ENCODE peak calls at places on chromosomes 13 and 19, in four cellular contexts. F is adrenal gland, G is GM23338, I is heart left ventricle. X is an unnamed sample.

GRCh38 chr19:34131100-34131499 is 41.2 kb upstream of the LSM14A start:
- DNase-seq in F (no peak), I (no peak), G (no peak), X (no peak)

GRCh38 chr13:57633141-57633949 is 1.8 kb downstream of the PCDH17 start:
- DNase-seq in F (peak; percentile 26), I (peak; percentile 85), G (peak; percentile 88), X (no peak)

GRCh38 chr19:6276447-6276846 is 3.3 kb downstream of the MLLT1 start:
- DNase-seq in I (peak; percentile 80), G (no peak), F (peak; percentile 62), X (peak; percentile 53)

GRCh38 chr13:23279321-23279720 is 98.5 kb downstream of the SGCG start:
- DNase-seq in I (no peak), G (no peak), F (no peak), X (no peak)

GRCh38 chr13:43170497-43170896 is 147.1 kb downstream of the DNAJC15 start:
- DNase-seq in F (no peak), I (no peak), G (peak; percentile 27), X (no peak)

GRCh38 chr13:89822467-89822866 is 1525.0 kb upstream of the MIR17HG start:
- DNase-seq in I (no peak), G (no peak), F (no peak), X (no peak)

GRCh38 chr13:71316964-71317363 is 550.0 kb downstream of the DACH1 start:
- DNase-seq in I (no peak), G (no peak), F (no peak), X (no peak)

GRCh38 chr19:19428746-19429145 is 23.3 kb downstream of the GATAD2A start:
- DNase-seq in I (no peak), G (no peak), F (no peak), X (no peak)

GRCh38 chr19:14473915-14474578 is 1.1 kb downstream of the PTGER1 start:
- DNase-seq in I (peak; percentile 75), G (peak; percentile 71), F (peak; percentile 61), X (peak; percentile 58)

GRCh38 chr13:98504371-98504963 is 72.4 kb downstream of the STK24 start:
- DNase-seq in G (no peak), F (no peak), I (no peak), X (no peak)

GRCh38 chr13:28356506-28357064 is 138.3 kb downstream of the FLT1 start:
- DNase-seq in I (no peak), G (no peak), F (no peak), X (no peak)

GRCh38 chr13:28357846-28358496 is 137.0 kb downstream of the FLT1 start:
- DNase-seq in G (no peak), I (no peak), F (no peak), X (no peak)

GRCh38 chr13:28357247-28357825 is 137.6 kb downstream of the FLT1 start:
- DNase-seq in F (no peak), I (no peak), G (no peak), X (no peak)

GRCh38 chr13:28355822-28356371 is 139.0 kb downstream of the FLT1 start:
- DNase-seq in G (no peak), I (no peak), F (no peak), X (no peak)

GRCh38 chr13:28358673-28359072 is 136.3 kb downstream of the FLT1 start:
- DNase-seq in F (no peak), G (no peak), I (no peak), X (no peak)
- H3K4me1 ChIP-seq in F (no peaks in the 10 kb centered on the region), G (peaks cover 31% of the 10 kb centered on the region), I (peaks cover 15% of the 10 kb centered on the region), X (no peaks in the 10 kb centered on the region)

GRCh38 chr13:113862766-113863510 is 938 bp downstream of the GAS6 start:
- DNase-seq in G (peak; percentile 78), I (peak; percentile 78), F (no peak), X (peak; percentile 62)

GRCh38 chr13:113863511-113864302 is at the start of gene GAS6:
- DNase-seq in I (peak; percentile 87), F (peak; percentile 52), G (peak; percentile 48), X (peak; percentile 83)

GRCh38 chr13:113860579-113861432 is 3.1 kb downstream of the GAS6 start:
- DNase-seq in F (no peak), G (peak; percentile 87), I (peak; percentile 58), X (peak; percentile 90)

GRCh38 chr13:113861433-113862030 is 2.3 kb downstream of the GAS6 start:
- DNase-seq in I (peak; percentile 65), F (no peak), G (no peak), X (peak; percentile 43)

GRCh38 chr13:113862191-113862765 is 1.6 kb downstream of the GAS6 start:
- DNase-seq in I (peak; percentile 61), G (no peak), F (no peak), X (peak; percentile 43)
- H3K4me1 ChIP-seq in I (peaks cover 35% of the 10 kb centered on the region), G (peaks cover 37% of the 10 kb centered on the region), F (peaks cover 6% of the 10 kb centered on the region), X (peaks cover 25% of the 10 kb centered on the region)

DNA sequence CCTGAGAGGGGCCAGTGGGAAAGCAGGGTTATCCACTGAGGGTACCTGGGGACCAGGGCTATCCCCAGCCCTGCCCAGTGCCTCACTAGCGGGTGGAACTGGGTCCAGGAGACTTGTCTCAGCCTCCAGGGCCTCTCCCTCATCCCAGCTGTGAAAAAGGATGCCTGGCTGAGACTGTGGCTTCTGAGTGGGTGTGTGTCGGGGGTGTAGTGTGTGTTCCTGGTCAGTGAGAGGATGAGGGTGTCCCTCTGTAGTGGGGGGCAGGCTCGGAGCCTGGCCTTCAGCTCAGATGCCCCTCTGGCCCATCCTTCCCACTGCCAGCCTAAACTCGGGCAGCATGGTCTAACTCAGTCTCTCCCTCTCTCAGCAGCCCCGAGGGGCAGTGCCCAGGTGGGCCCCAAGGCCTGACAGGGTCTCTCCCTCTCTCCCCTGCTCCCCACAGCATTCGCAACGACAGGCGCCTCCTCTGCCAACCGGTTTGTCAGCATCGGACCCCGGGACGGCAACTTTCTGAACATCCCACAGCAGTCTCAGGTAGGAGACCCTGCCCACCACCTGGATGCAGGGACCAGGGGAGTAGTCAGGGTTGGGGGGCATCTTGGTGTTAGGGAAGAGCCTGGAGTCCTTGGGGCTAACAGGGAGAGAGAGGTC is 12.7 kb downstream of the LYL1 start:
- DNase-seq in I (no peak), G (no peak), F (no peak), X (no peak)
- H3K4me1 ChIP-seq in I (peaks cover 48% of the 10 kb centered on the region), G (peaks cover 31% of the 10 kb centered on the region), F (no peaks in the 10 kb centered on the region), X (peaks cover 10% of the 10 kb centered on the region)

GRCh38 chr19:8366961-8367326 is 3.0 kb downstream of the ANGPTL4 start:
- DNase-seq in F (peak; percentile 53), I (no peak), G (no peak), X (no peak)

GRCh38 chr19:8367327-8368001 is 3.5 kb downstream of the ANGPTL4 start:
- DNase-seq in I (peak; percentile 95), G (peak; percentile 84), F (peak; percentile 92), X (peak; percentile 79)

GRCh38 chr19:8368136-8368535 is 4.2 kb downstream of the ANGPTL4 start:
- DNase-seq in F (no peak), G (no peak), I (no peak), X (no peak)

GRCh38 chr19:8363803-8364771 is at the start of gene ANGPTL4:
- DNase-seq in I (peak; percentile 84), G (peak; percentile 84), F (peak; percentile 65), X (peak; percentile 81)

GRCh38 chr19:8366121-8366581 is 2.2 kb downstream of the ANGPTL4 start:
- DNase-seq in I (no peak), G (no peak), F (no peak), X (no peak)
- H3K4me1 ChIP-seq in I (peaks cover 37% of the 10 kb centered on the region), G (peaks cover 6% of the 10 kb centered on the region), F (peaks cover 45% of the 10 kb centered on the region), X (peaks cover 17% of the 10 kb centered on the region)

GRCh38 chr19:38706792-38707511 is 37.3 kb downstream of the CAPN12 start:
- DNase-seq in F (no peak), G (peak; percentile 41), I (no peak), X (no peak)
- H3K4me1 ChIP-seq in F (peaks cover 42% of the 10 kb centered on the region), G (no peaks in the 10 kb centered on the region), I (peaks cover 75% of the 10 kb centered on the region), X (no peaks in the 10 kb centered on the region)

GRCh38 chr19:42239544-42240220 is 2.7 kb downstream of the GSK3A start:
- DNase-seq in I (no peak), G (no peak), F (no peak), X (no peak)

GRCh38 chr19:42241279-42241678 is 1.1 kb downstream of the GSK3A start:
- DNase-seq in G (no peak), I (no peak), F (no peak), X (no peak)

GRCh38 chr19:42244452-42245220 is 2.2 kb upstream of the GSK3A start:
- DNase-seq in F (peak; percentile 94), I (peak; percentile 95), G (peak; percentile 97), X (peak; percentile 95)

GRCh38 chr19:42242512-42243409 is at the start of gene GSK3A:
- DNase-seq in I (peak; percentile 98), F (peak; percentile 99), G (peak; percentile 99), X (peak; percentile 99)

GRCh38 chr19:42242071-42242511 is 311 bp downstream of the GSK3A start:
- DNase-seq in F (peak; percentile 47), I (no peak), G (no peak), X (peak; percentile 38)
- H3K4me1 ChIP-seq in F (peaks cover 23% of the 10 kb centered on the region), I (peaks cover 34% of the 10 kb centered on the region), G (peaks cover 30% of the 10 kb centered on the region), X (peaks cover 12% of the 10 kb centered on the region)

GRCh38 chr13:46595136-46595917 is 42.4 kb downstream of the LRCH1 start:
- DNase-seq in G (no peak), I (no peak), F (no peak), X (no peak)
- H3K4me1 ChIP-seq in G (peaks cover 9% of the 10 kb centered on the region), I (peaks cover 31% of the 10 kb centered on the region), F (peaks cover 13% of the 10 kb centered on the region), X (peaks cover 3% of the 10 kb centered on the region)

GRCh38 chr19:9671654-9672053 is 3.2 kb downstream of the ZNF562 start:
- DNase-seq in I (no peak), G (no peak), F (no peak), X (no peak)
- H3K4me1 ChIP-seq in I (peaks cover 4% of the 10 kb centered on the region), G (peaks cover 28% of the 10 kb centered on the region), F (no peaks in the 10 kb centered on the region), X (no peaks in the 10 kb centered on the region)

DNA sequence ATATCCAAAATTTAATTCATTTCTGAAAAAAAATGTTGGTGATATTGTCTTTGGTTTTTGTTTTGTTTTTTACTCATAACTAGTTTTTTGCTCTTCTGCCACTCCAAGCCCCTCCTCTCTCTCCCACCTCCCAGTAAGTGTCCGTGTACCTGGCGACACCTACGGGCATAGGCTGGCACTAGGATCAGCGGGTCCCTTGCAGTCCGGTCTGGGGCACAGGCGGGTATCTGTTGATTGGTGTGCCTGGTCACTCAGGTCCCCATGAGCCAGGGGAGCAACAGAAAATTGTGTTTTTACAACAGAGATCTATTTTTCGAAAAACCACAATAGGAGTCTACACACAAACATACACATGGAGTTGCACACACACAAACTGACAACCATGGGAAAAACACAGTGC is 104.8 kb downstream of the ZIC5 start:
- DNase-seq in I (no peak), F (no peak), G (no peak), X (no peak)
- H3K4me1 ChIP-seq in I (no peaks in the 10 kb centered on the region), F (no peaks in the 10 kb centered on the region), G (peaks cover 80% of the 10 kb centered on the region), X (no peaks in the 10 kb centered on the region)